ENCODE peak calls at places on chromosomes 6 and 20, in six cellular contexts. One of them, this sample, is unnamed.

GRCh38 chr20:46995561-46996142 is 101.0 kb downstream of the EYA2 start:
- DNase-seq in activated CD4-positive, alpha-beta T cell treated with anti-CD3 and anti-CD28 coated beads for 1 hour: no peak
- DNase-seq in H54: no peak
- DNase-seq in T-cell: no peak
- DNase-seq in tibial artery: no peak
- DNase-seq in fibroblast of lung: no peak
- DNase-seq in this sample: no peak

GRCh38 chr6:138485005-138485545 is 14.2 kb downstream of the NHSL1 start:
- DNase-seq in activated CD4-positive, alpha-beta T cell treated with anti-CD3 and anti-CD28 coated beads for 1 hour: no peak
- DNase-seq in H54: no peak
- DNase-seq in T-cell: no peak
- DNase-seq in tibial artery: no peak
- DNase-seq in fibroblast of lung: peak
- DNase-seq in this sample: peak

GRCh38 chr20:18276821-18277220 is 11.5 kb upstream of the ZNF133 start:
- DNase-seq in activated CD4-positive, alpha-beta T cell treated with anti-CD3 and anti-CD28 coated beads for 1 hour: peak
- DNase-seq in fibroblast of lung: peak
- DNase-seq in T-cell: peak
- DNase-seq in tibial artery: no peak
- DNase-seq in H54: peak
- DNase-seq in this sample: peak

GRCh38 chr20:13708234-13708633 is 69.5 kb upstream of the TASP1 start:
- DNase-seq in fibroblast of lung: no peak
- DNase-seq in activated CD4-positive, alpha-beta T cell treated with anti-CD3 and anti-CD28 coated beads for 1 hour: no peak
- DNase-seq in T-cell: no peak
- DNase-seq in tibial artery: no peak
- DNase-seq in H54: no peak
- DNase-seq in this sample: no peak

GRCh38 chr6:125205931-125206330 is 52.4 kb downstream of the TPD52L1 start:
- DNase-seq in tibial artery: no peak
- DNase-seq in fibroblast of lung: no peak
- DNase-seq in H54: no peak
- DNase-seq in T-cell: no peak
- DNase-seq in activated CD4-positive, alpha-beta T cell treated with anti-CD3 and anti-CD28 coated beads for 1 hour: no peak
- DNase-seq in this sample: no peak

GRCh38 chr6:75233097-75233615 is 10.4 kb downstream of the COX7A2 start:
- DNase-seq in activated CD4-positive, alpha-beta T cell treated with anti-CD3 and anti-CD28 coated beads for 1 hour: no peak
- DNase-seq in H54: no peak
- DNase-seq in T-cell: no peak
- DNase-seq in tibial artery: no peak
- DNase-seq in fibroblast of lung: no peak
- DNase-seq in this sample: no peak

GRCh38 chr6:140462495-140463311 is 1088.3 kb upstream of the CITED2 start:
- DNase-seq in fibroblast of lung: peak
- DNase-seq in H54: no peak
- DNase-seq in T-cell: no peak
- DNase-seq in tibial artery: no peak
- DNase-seq in activated CD4-positive, alpha-beta T cell treated with anti-CD3 and anti-CD28 coated beads for 1 hour: no peak
- DNase-seq in this sample: peak

GRCh38 chr6:43860285-43860684 is 90.3 kb downstream of the VEGFA start:
- DNase-seq in T-cell: no peak
- DNase-seq in H54: no peak
- DNase-seq in activated CD4-positive, alpha-beta T cell treated with anti-CD3 and anti-CD28 coated beads for 1 hour: no peak
- DNase-seq in tibial artery: no peak
- DNase-seq in fibroblast of lung: peak
- DNase-seq in this sample: no peak

GRCh38 chr20:31570021-31570463 is 35.0 kb upstream of the ID1 start:
- DNase-seq in activated CD4-positive, alpha-beta T cell treated with anti-CD3 and anti-CD28 coated beads for 1 hour: no peak
- DNase-seq in fibroblast of lung: peak
- DNase-seq in T-cell: no peak
- DNase-seq in H54: no peak
- DNase-seq in tibial artery: no peak
- DNase-seq in this sample: no peak

GRCh38 chr20:53412600-53413187 is 180.9 kb downstream of the ZNF217 start:
- DNase-seq in activated CD4-positive, alpha-beta T cell treated with anti-CD3 and anti-CD28 coated beads for 1 hour: no peak
- DNase-seq in fibroblast of lung: no peak
- DNase-seq in H54: no peak
- DNase-seq in tibial artery: no peak
- DNase-seq in T-cell: no peak
- DNase-seq in this sample: no peak

GRCh38 chr6:108167449-108167903 is 1.7 kb downstream of the NR2E1 start:
- DNase-seq in T-cell: no peak
- DNase-seq in H54: no peak
- DNase-seq in activated CD4-positive, alpha-beta T cell treated with anti-CD3 and anti-CD28 coated beads for 1 hour: no peak
- DNase-seq in tibial artery: no peak
- DNase-seq in fibroblast of lung: no peak
- DNase-seq in this sample: no peak

GRCh38 chr20:17520583-17520982 is 10.6 kb downstream of the BFSP1 start:
- DNase-seq in fibroblast of lung: no peak
- DNase-seq in tibial artery: no peak
- DNase-seq in activated CD4-positive, alpha-beta T cell treated with anti-CD3 and anti-CD28 coated beads for 1 hour: no peak
- DNase-seq in T-cell: no peak
- DNase-seq in H54: no peak
- DNase-seq in this sample: no peak

GRCh38 chr6:8059129-8059528 is 5.1 kb downstream of the BLOC1S5 start:
- DNase-seq in H54: no peak
- DNase-seq in fibroblast of lung: peak
- DNase-seq in activated CD4-positive, alpha-beta T cell treated with anti-CD3 and anti-CD28 coated beads for 1 hour: no peak
- DNase-seq in tibial artery: no peak
- DNase-seq in T-cell: no peak
- DNase-seq in this sample: peak

GRCh38 chr6:83413068-83413467 is 17.8 kb downstream of the ME1 start:
- DNase-seq in fibroblast of lung: no peak
- DNase-seq in activated CD4-positive, alpha-beta T cell treated with anti-CD3 and anti-CD28 coated beads for 1 hour: no peak
- DNase-seq in T-cell: no peak
- DNase-seq in tibial artery: no peak
- DNase-seq in H54: no peak
- DNase-seq in this sample: no peak

GRCh38 chr20:56606174-56606945 is 22.7 kb upstream of the TFAP2C start:
- DNase-seq in T-cell: no peak
- DNase-seq in activated CD4-positive, alpha-beta T cell treated with anti-CD3 and anti-CD28 coated beads for 1 hour: no peak
- DNase-seq in tibial artery: no peak
- DNase-seq in H54: no peak
- DNase-seq in fibroblast of lung: no peak
- DNase-seq in this sample: no peak

GRCh38 chr6:25874822-25875562 is 949 bp upstream of the SLC17A3 start:
- DNase-seq in fibroblast of lung: no peak
- DNase-seq in T-cell: no peak
- DNase-seq in H54: no peak
- DNase-seq in tibial artery: no peak
- DNase-seq in activated CD4-positive, alpha-beta T cell treated with anti-CD3 and anti-CD28 coated beads for 1 hour: no peak
- DNase-seq in this sample: no peak

GRCh38 chr6:6890400-6890858 is 217.3 kb upstream of the RREB1 start:
- DNase-seq in H54: no peak
- DNase-seq in tibial artery: no peak
- DNase-seq in T-cell: no peak
- DNase-seq in fibroblast of lung: no peak
- DNase-seq in activated CD4-positive, alpha-beta T cell treated with anti-CD3 and anti-CD28 coated beads for 1 hour: no peak
- DNase-seq in this sample: peak

GRCh38 chr6:64930664-64931063 is 776.4 kb downstream of the EYS start:
- DNase-seq in H54: no peak
- DNase-seq in tibial artery: no peak
- DNase-seq in fibroblast of lung: no peak
- DNase-seq in T-cell: no peak
- DNase-seq in activated CD4-positive, alpha-beta T cell treated with anti-CD3 and anti-CD28 coated beads for 1 hour: no peak
- DNase-seq in this sample: no peak

GRCh38 chr6:45812937-45813336 is 202.7 kb downstream of the CLIC5 start:
- DNase-seq in fibroblast of lung: peak
- DNase-seq in H54: no peak
- DNase-seq in tibial artery: no peak
- DNase-seq in activated CD4-positive, alpha-beta T cell treated with anti-CD3 and anti-CD28 coated beads for 1 hour: no peak
- DNase-seq in T-cell: no peak
- DNase-seq in this sample: peak

GRCh38 chr6:43801489-43802181 is 31.6 kb downstream of the VEGFA start:
- DNase-seq in T-cell: no peak
- DNase-seq in fibroblast of lung: no peak
- DNase-seq in H54: no peak
- DNase-seq in tibial artery: no peak
- DNase-seq in activated CD4-positive, alpha-beta T cell treated with anti-CD3 and anti-CD28 coated beads for 1 hour: no peak
- DNase-seq in this sample: no peak

GRCh38 chr6:39169448-39170344 is 54.7 kb upstream of the SAYSD1 start:
- DNase-seq in H54: no peak
- DNase-seq in tibial artery: peak
- DNase-seq in fibroblast of lung: no peak
- DNase-seq in activated CD4-positive, alpha-beta T cell treated with anti-CD3 and anti-CD28 coated beads for 1 hour: no peak
- DNase-seq in T-cell: no peak
- DNase-seq in this sample: no peak

GRCh38 chr20:46592580-46593362 is 42.3 kb upstream of the OCSTAMP start:
- DNase-seq in activated CD4-positive, alpha-beta T cell treated with anti-CD3 and anti-CD28 coated beads for 1 hour: no peak
- DNase-seq in H54: no peak
- DNase-seq in T-cell: no peak
- DNase-seq in tibial artery: no peak
- DNase-seq in fibroblast of lung: no peak
- DNase-seq in this sample: no peak

GRCh38 chr6:106005954-106006353 is 80.2 kb upstream of the PRDM1 start:
- DNase-seq in tibial artery: no peak
- DNase-seq in fibroblast of lung: no peak
- DNase-seq in H54: no peak
- DNase-seq in activated CD4-positive, alpha-beta T cell treated with anti-CD3 and anti-CD28 coated beads for 1 hour: no peak
- DNase-seq in T-cell: no peak
- DNase-seq in this sample: no peak

GRCh38 chr6:33672808-33673207 is 38.7 kb downstream of the UQCC2 start:
- DNase-seq in H54: peak
- DNase-seq in tibial artery: peak
- DNase-seq in activated CD4-positive, alpha-beta T cell treated with anti-CD3 and anti-CD28 coated beads for 1 hour: no peak
- DNase-seq in fibroblast of lung: peak
- DNase-seq in T-cell: no peak
- DNase-seq in this sample: peak

GRCh38 chr6:28531479-28532128 is 5.9 kb downstream of the GPX5 start:
- DNase-seq in tibial artery: no peak
- DNase-seq in activated CD4-positive, alpha-beta T cell treated with anti-CD3 and anti-CD28 coated beads for 1 hour: no peak
- DNase-seq in H54: no peak
- DNase-seq in T-cell: no peak
- DNase-seq in fibroblast of lung: no peak
- DNase-seq in this sample: no peak

GRCh38 chr20:57139342-57140093 is 126.9 kb downstream of the BMP7 start:
- DNase-seq in H54: no peak
- DNase-seq in activated CD4-positive, alpha-beta T cell treated with anti-CD3 and anti-CD28 coated beads for 1 hour: no peak
- DNase-seq in T-cell: no peak
- DNase-seq in tibial artery: no peak
- DNase-seq in fibroblast of lung: no peak
- DNase-seq in this sample: no peak

GRCh38 chr6:3740551-3741476 is 10.7 kb downstream of the PXDC1 start:
- DNase-seq in T-cell: no peak
- DNase-seq in fibroblast of lung: no peak
- DNase-seq in H54: no peak
- DNase-seq in tibial artery: peak
- DNase-seq in activated CD4-positive, alpha-beta T cell treated with anti-CD3 and anti-CD28 coated beads for 1 hour: no peak
- DNase-seq in this sample: no peak

GRCh38 chr6:36724514-36725385 is 27.1 kb downstream of the RAB44 start:
- DNase-seq in activated CD4-positive, alpha-beta T cell treated with anti-CD3 and anti-CD28 coated beads for 1 hour: no peak
- DNase-seq in fibroblast of lung: peak
- DNase-seq in H54: peak
- DNase-seq in tibial artery: peak
- DNase-seq in T-cell: no peak
- DNase-seq in this sample: peak

GRCh38 chr6:105757512-105758200 is 328.5 kb upstream of the PRDM1 start:
- DNase-seq in H54: no peak
- DNase-seq in tibial artery: no peak
- DNase-seq in T-cell: no peak
- DNase-seq in activated CD4-positive, alpha-beta T cell treated with anti-CD3 and anti-CD28 coated beads for 1 hour: no peak
- DNase-seq in fibroblast of lung: no peak
- DNase-seq in this sample: no peak